ENCODE peak calls at places on chromosome 15, in five cellular contexts. R is HCT116, P is K562, T is SK-N-SH, K is HepG2. H is an unnamed sample.

GRCh38 chr15:42728562-42728961 is 8.4 kb downstream of the CDAN1 start:
- DNase-seq in R (no peak), P (no peak), T (peak), K (no peak), H (no peak)

GRCh38 chr15:48440084-48440483 is 108.9 kb downstream of the DUT start:
- DNase-seq in R (no peak), P (no peak), T (no peak), K (no peak), H (no peak)

GRCh38 chr15:32885711-32886110 is 167.9 kb downstream of the GREM1 start:
- DNase-seq in R (no peak), P (no peak), T (no peak), K (no peak), H (no peak)

GRCh38 chr15:50873935-50874353 is 34.5 kb upstream of the AP4E1 start:
- DNase-seq in R (no peak), P (no peak), T (no peak), K (peak), H (peak)

GRCh38 chr15:51062736-51063135 is 32.0 kb downstream of the TNFAIP8L3 start:
- DNase-seq in R (no peak), P (no peak), T (no peak), K (no peak), H (no peak)

GRCh38 chr15:64112077-64112772 is 16.4 kb downstream of the SNX1 start:
- DNase-seq in R (no peak), P (no peak), T (no peak), K (peak), H (no peak)

GRCh38 chr15:22786868-22787698 is 639 bp downstream of the NIPA1 start:
- DNase-seq in R (no peak), P (peak), T (peak), K (peak), H (peak)

GRCh38 chr15:90648137-90649070 is 68.7 kb upstream of the BLM start:
- DNase-seq in R (peak), P (peak), T (peak), K (peak), H (peak)

GRCh38 chr15:73912030-73912596 is 14.1 kb upstream of the LOXL1 start:
- DNase-seq in R (no peak), P (no peak), T (no peak), K (no peak), H (no peak)

GRCh38 chr15:75945953-75946352 is 42.3 kb downstream of the FBXO22 start:
- DNase-seq in R (no peak), P (no peak), T (no peak), K (no peak), H (no peak)

GRCh38 chr15:78205337-78205736 is 29.0 kb downstream of the ACSBG1 start:
- DNase-seq in R (no peak), P (no peak), T (no peak), K (no peak), H (no peak)

GRCh38 chr15:64851503-64851840 is 9.8 kb downstream of the PLEKHO2 start:
- DNase-seq in R (no peak), P (no peak), T (no peak), K (no peak), H (no peak)

GRCh38 chr15:74173545-74174215 is at the start of gene ISLR:
- DNase-seq in R (no peak), P (no peak), T (peak), K (no peak), H (no peak)

GRCh38 chr15:63186065-63186464 is 3.3 kb upstream of the RAB8B start:
- DNase-seq in R (no peak), P (no peak), T (no peak), K (peak), H (peak)

DNA sequence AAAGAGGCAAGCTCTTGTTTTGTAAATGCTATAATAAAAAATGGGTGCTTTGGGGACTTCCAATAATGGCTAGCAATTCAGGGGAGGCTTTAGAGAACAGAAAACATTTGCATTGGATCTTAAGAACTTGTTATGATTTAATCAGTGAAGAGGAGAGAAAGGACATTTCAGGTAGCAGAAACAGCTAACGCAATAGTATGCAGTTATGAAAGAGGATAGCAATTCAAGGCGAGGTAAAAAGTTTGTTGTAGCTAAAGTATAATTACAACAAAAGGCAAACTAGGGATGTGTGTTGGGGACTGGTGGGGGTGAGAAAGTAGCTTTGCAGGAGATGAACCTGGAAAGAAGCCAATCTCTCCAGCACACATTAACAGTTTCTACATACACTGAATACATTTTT is 558.7 kb upstream of the SEMA6D start:
- DNase-seq in R (no peak), P (no peak), T (no peak), K (no peak), H (no peak)
- TF ChIP-seq JUND in R (no peak), P (no peak), T (no peak), K (no peak), H (no peak)

GRCh38 chr15:60928210-60928609 is 300.9 kb downstream of the RORA start:
- DNase-seq in R (no peak), P (no peak), T (no peak), K (no peak), H (no peak)
- TF ChIP-seq JUND in R (no peak), P (no peak), T (no peak), K (no peak), H (no peak)

GRCh38 chr15:67511606-67512005 is 9.3 kb upstream of the C15orf61 start:
- DNase-seq in R (no peak), P (no peak), T (no peak), K (no peak), H (no peak)
- TF ChIP-seq JUND in R (no peak), P (no peak), T (no peak), K (no peak), H (no peak)

GRCh38 chr15:101296418-101297405 is 1.7 kb upstream of the SNRPA1 start:
- DNase-seq in R (no peak), P (no peak), T (no peak), K (no peak), H (no peak)

GRCh38 chr15:101293122-101293521 is 1.9 kb downstream of the SNRPA1 start:
- DNase-seq in R (no peak), P (no peak), T (no peak), K (no peak), H (no peak)

GRCh38 chr15:101294731-101295606 is at the start of gene SNRPA1:
- DNase-seq in R (peak), P (peak), T (peak), K (peak), H (peak)

GRCh38 chr15:101295607-101296225 is 668 bp upstream of the SNRPA1 start:
- DNase-seq in R (no peak), P (no peak), T (no peak), K (no peak), H (no peak)
- TF ChIP-seq JUND in R (no peak), P (no peak), T (no peak), K (no peak), H (no peak)

GRCh38 chr15:59543721-59544547 is 67.6 kb upstream of the GCNT3 start:
- DNase-seq in R (no peak), P (no peak), T (no peak), K (no peak), H (no peak)
- TF ChIP-seq JUND in R (no peak), P (no peak), T (no peak), K (no peak), H (no peak)